ENCODE peak calls at places on chromosomes 16 and 17, in nine cellular contexts. R is left ventricle myocardium inferior; C is adrenal gland; Q is HCT116; L is CD8-positive, alpha-beta T cell; N is psoas muscle; Y is spleen; E is A549; B is transverse colon. Z is an unnamed sample. For H3K4me1, the result is how much of the 10 kb centered on the place peaks cover.

GRCh38 chr16:53529529-53529928 is 26.5 kb upstream of the AKTIP start:
- DNase-seq in R (no peak), C (no peak), Q (no peak), L (no peak), N (no peak), Y (no peak), E (no peak), B (no peak), Z (no peak)

GRCh38 chr17:29593546-29594440 is 861 bp downstream of the ANKRD13B start:
- DNase-seq in R (no peak), C (peak), Q (no peak), L (no peak), N (no peak), Y (peak), E (peak), B (peak), Z (no peak)

GRCh38 chr17:30824002-30824355 is 513 bp downstream of the CRLF3 start:
- DNase-seq in R (no peak), C (no peak), Q (no peak), L (no peak), N (no peak), Y (peak), E (no peak), B (peak), Z (no peak)

GRCh38 chr16:27847030-27847550 is 216.4 kb downstream of the GSG1L start:
- DNase-seq in R (no peak), C (no peak), Q (no peak), L (no peak), N (no peak), Y (peak), E (no peak), B (no peak), Z (peak)

GRCh38 chr16:66695474-66695934 is 1.0 kb downstream of the CMTM4 start:
- DNase-seq in R (no peak), C (no peak), Q (no peak), L (no peak), N (no peak), Y (no peak), E (no peak), B (peak), Z (no peak)

GRCh38 chr16:56883586-56883985 is 18.6 kb downstream of the SLC12A3 start:
- DNase-seq in R (no peak), C (no peak), Q (no peak), L (no peak), N (no peak), Y (no peak), E (no peak), B (no peak), Z (no peak)

GRCh38 chr17:59427425-59427921 is 96.0 kb downstream of the YPEL2 start:
- DNase-seq in R (no peak), C (peak), Q (no peak), L (no peak), N (no peak), Y (no peak), E (peak), B (no peak), Z (no peak)

GRCh38 chr17:51507444-51507843 is 247.1 kb downstream of the UTP18 start:
- DNase-seq in R (no peak), C (no peak), Q (no peak), L (no peak), N (no peak), Y (no peak), E (no peak), B (no peak), Z (no peak)

GRCh38 chr17:74431568-74432483 is at the start of gene GPRC5C:
- DNase-seq in R (peak), C (peak), Q (peak), L (no peak), N (peak), Y (peak), E (peak), B (peak), Z (peak)

GRCh38 chr17:28644782-28645575 is at the start of gene BLTP2:
- DNase-seq in R (peak), C (peak), Q (peak), L (peak), N (peak), Y (peak), E (peak), B (peak), Z (peak)

GRCh38 chr17:65533056-65533745 is 28.2 kb downstream of the AXIN2 start:
- DNase-seq in R (no peak), C (no peak), Q (no peak), L (no peak), N (no peak), Y (peak), E (no peak), B (no peak), Z (peak)

GRCh38 chr17:62100050-62100449 is 35.0 kb upstream of the MED13 start:
- DNase-seq in R (no peak), C (no peak), Q (no peak), L (no peak), N (no peak), Y (no peak), E (no peak), B (no peak), Z (no peak)

GRCh38 chr17:36869856-36870617 is 67.2 kb upstream of the LHX1 start:
- DNase-seq in R (no peak), C (peak), Q (no peak), L (no peak), N (no peak), Y (peak), E (peak), B (no peak), Z (no peak)

GRCh38 chr17:65677932-65678331 is 116.5 kb upstream of the AXIN2 start:
- DNase-seq in R (no peak), C (no peak), Q (no peak), L (no peak), N (no peak), Y (no peak), E (no peak), B (no peak), Z (no peak)

GRCh38 chr17:50267074-50267841 is 7.0 kb upstream of the TMEM92 start:
- DNase-seq in R (no peak), C (no peak), Q (no peak), L (no peak), N (peak), Y (peak), E (no peak), B (peak), Z (peak)

GRCh38 chr17:58783380-58783779 is 27.7 kb downstream of the PPM1E start:
- DNase-seq in R (no peak), C (no peak), Q (no peak), L (no peak), N (no peak), Y (no peak), E (no peak), B (no peak), Z (no peak)

GRCh38 chr17:61218438-61218837 is 181.2 kb upstream of the TBX2 start:
- DNase-seq in R (no peak), C (no peak), Q (no peak), L (no peak), N (no peak), Y (no peak), E (peak), B (no peak), Z (no peak)

GRCh38 chr16:80518436-80518835 is 22.4 kb upstream of the DYNLRB2 start:
- DNase-seq in R (no peak), C (no peak), Q (no peak), L (no peak), N (no peak), Y (no peak), E (no peak), B (peak), Z (no peak)

GRCh38 chr17:63446218-63446980 is at the start of gene CYB561:
- DNase-seq in R (peak), C (peak), Q (peak), L (no peak), N (peak), Y (peak), E (peak), B (peak), Z (no peak)

GRCh38 chr17:51046527-51047384 is 73.9 kb downstream of the SPAG9 start:
- DNase-seq in R (peak), C (peak), Q (no peak), L (no peak), N (no peak), Y (no peak), E (peak), B (peak), Z (no peak)

GRCh38 chr17:67534941-67535340 is 157.9 kb downstream of the PITPNC1 start:
- DNase-seq in R (no peak), C (no peak), Q (no peak), L (no peak), N (no peak), Y (no peak), E (no peak), B (no peak), Z (no peak)

GRCh38 chr17:60809421-60809820 is 131.8 kb downstream of the BCAS3 start:
- DNase-seq in R (no peak), C (no peak), Q (no peak), L (no peak), N (no peak), Y (no peak), E (no peak), B (no peak), Z (no peak)

GRCh38 chr17:50218771-50219315 is 17.4 kb upstream of the COL1A1 start:
- DNase-seq in R (no peak), C (no peak), Q (peak), L (no peak), N (no peak), Y (no peak), E (peak), B (no peak), Z (peak)

GRCh38 chr16:27526169-27526568 is 23.5 kb downstream of the GTF3C1 start:
- DNase-seq in R (peak), C (peak), Q (no peak), L (no peak), N (peak), Y (peak), E (peak), B (no peak), Z (no peak)

GRCh38 chr17:5413682-5414081 is 5.8 kb downstream of the NUP88 start:
- DNase-seq in R (no peak), C (no peak), Q (peak), L (no peak), N (no peak), Y (no peak), E (peak), B (no peak), Z (no peak)

GRCh38 chr17:488993-489757 is 136.6 kb upstream of the RPH3AL start:
- DNase-seq in R (no peak), C (no peak), Q (peak), L (no peak), N (peak), Y (no peak), E (peak), B (no peak), Z (no peak)

GRCh38 chr16:11392041-11392581 is 46.9 kb downstream of the RMI2 start:
- DNase-seq in R (no peak), C (no peak), Q (no peak), L (no peak), N (no peak), Y (peak), E (no peak), B (no peak), Z (no peak)

GRCh38 chr16:66515543-66516171 is 34.3 kb downstream of the TK2 start:
- DNase-seq in R (no peak), C (no peak), Q (no peak), L (no peak), N (peak), Y (no peak), E (peak), B (no peak), Z (no peak)

GRCh38 chr17:1776328-1776727 is 14.5 kb downstream of the SERPINF1 start:
- DNase-seq in R (no peak), C (no peak), Q (no peak), L (no peak), N (no peak), Y (no peak), E (no peak), B (no peak), Z (no peak)

GRCh38 chr17:65013613-65014391 is 42.7 kb downstream of the GNA13 start:
- DNase-seq in R (no peak), C (peak), Q (peak), L (no peak), N (no peak), Y (no peak), E (no peak), B (no peak), Z (no peak)

GRCh38 chr17:68198931-68199836 is 48.7 kb upstream of the AMZ2 start:
- DNase-seq in R (no peak), C (no peak), Q (no peak), L (no peak), N (no peak), Y (peak), E (peak), B (no peak), Z (no peak)

GRCh38 chr17:83189673-83190385 is 110.4 kb downstream of the METRNL start:
- DNase-seq in R (peak), C (no peak), Q (no peak), L (no peak), N (peak), Y (peak), E (no peak), B (no peak), Z (peak)

GRCh38 chr16:1784977-1785845 is 2.5 kb downstream of the NUBP2 start:
- DNase-seq in R (peak), C (peak), Q (no peak), L (no peak), N (peak), Y (peak), E (no peak), B (peak), Z (no peak)

GRCh38 chr17:41593306-41594095 is 6.8 kb upstream of the KRT14 start:
- DNase-seq in R (no peak), C (no peak), Q (no peak), L (no peak), N (no peak), Y (no peak), E (no peak), B (no peak), Z (no peak)

GRCh38 chr17:63420868-63421680 is 25.0 kb downstream of the CYB561 start:
- DNase-seq in R (no peak), C (no peak), Q (no peak), L (no peak), N (no peak), Y (no peak), E (no peak), B (no peak), Z (no peak)

GRCh38 chr17:50316016-50316587 is 29.8 kb upstream of the XYLT2 start:
- DNase-seq in R (no peak), C (no peak), Q (no peak), L (no peak), N (no peak), Y (peak), E (no peak), B (no peak), Z (no peak)

GRCh38 chr17:64368277-64368676 is 22.4 kb downstream of the PECAM1 start:
- DNase-seq in R (no peak), C (no peak), Q (no peak), L (no peak), N (no peak), Y (no peak), E (no peak), B (no peak), Z (no peak)

GRCh38 chr16:11601425-11601824 is 14.7 kb upstream of the LITAF start:
- DNase-seq in R (no peak), C (no peak), Q (no peak), L (no peak), N (no peak), Y (peak), E (no peak), B (no peak), Z (no peak)

GRCh38 chr17:38454528-38454927 is 26.3 kb downstream of the ARHGAP23 start:
- DNase-seq in R (peak), C (peak), Q (peak), L (no peak), N (peak), Y (no peak), E (peak), B (peak), Z (peak)

GRCh38 chr16:14444979-14445810 is 184.9 kb downstream of the PARN start:
- DNase-seq in R (no peak), C (peak), Q (no peak), L (no peak), N (no peak), Y (no peak), E (no peak), B (no peak), Z (no peak)

DNA sequence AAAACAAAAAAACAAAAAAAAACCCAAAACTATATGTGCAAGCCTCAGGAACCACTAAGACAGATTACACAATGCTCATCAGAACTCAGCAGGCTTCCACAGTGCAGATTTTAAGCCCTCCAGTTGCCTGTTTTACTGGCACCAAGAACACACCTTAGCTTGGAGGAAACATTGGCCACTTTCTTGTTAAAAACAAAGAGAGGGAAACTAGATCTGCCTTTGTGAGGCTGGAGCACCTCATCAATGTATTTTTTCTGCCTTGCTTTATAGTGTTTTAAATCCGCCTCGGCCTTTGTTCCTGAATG is 343.8 kb downstream of the WWOX start:
- DNase-seq in R (no peak), C (no peak), Q (no peak), L (no peak), N (no peak), Y (no peak), E (no peak), B (no peak), Z (no peak)
- H3K4me1 ChIP-seq in R (under half), C (under half), Q (under half), L (under half), N (under half), Y (under half), E (under half), B (under half), Z (under half)

GRCh38 chr17:17567114-17567513 is 24.4 kb downstream of the PEMT start:
- DNase-seq in R (peak), C (no peak), Q (no peak), L (no peak), N (peak), Y (no peak), E (no peak), B (no peak), Z (no peak)

GRCh38 chr17:17567631-17568030 is 23.9 kb downstream of the PEMT start:
- DNase-seq in R (peak), C (peak), Q (no peak), L (no peak), N (peak), Y (no peak), E (no peak), B (no peak), Z (no peak)

GRCh38 chr17:17569691-17570090 is 21.8 kb downstream of the PEMT start:
- DNase-seq in R (peak), C (no peak), Q (no peak), L (no peak), N (no peak), Y (no peak), E (no peak), B (no peak), Z (no peak)

GRCh38 chr17:17570207-17570797 is 21.2 kb downstream of the PEMT start:
- DNase-seq in R (peak), C (peak), Q (no peak), L (no peak), N (peak), Y (no peak), E (peak), B (peak), Z (no peak)

DNA sequence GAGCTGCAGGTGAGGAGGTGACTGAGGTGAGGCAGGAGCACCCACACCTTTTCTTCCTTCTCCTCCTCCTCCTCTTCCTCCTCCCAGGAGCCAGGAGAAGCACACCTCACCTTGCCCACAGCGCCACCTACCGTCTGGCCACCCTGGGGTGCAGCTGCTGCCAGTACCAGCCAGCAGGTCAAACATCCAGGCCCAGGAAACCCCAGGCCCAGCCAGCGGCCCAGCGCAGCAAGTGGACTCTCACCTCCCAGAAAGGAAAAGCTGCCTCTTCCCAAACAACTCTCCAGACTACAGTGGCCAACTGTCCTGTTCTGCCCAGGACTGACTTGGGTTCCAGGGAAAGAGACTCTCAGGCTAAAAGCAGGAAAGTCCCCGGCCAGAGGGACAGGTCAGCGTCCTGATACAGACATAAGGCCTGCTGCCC is 22.7 kb downstream of the PEMT start:
- DNase-seq in R (peak), C (peak), Q (peak), L (peak), N (peak), Y (peak), E (peak), B (peak), Z (no peak)
- H3K4me1 ChIP-seq in R (half or more), C (under half), Q (under half), L (under half), N (under half), Y (under half), E (under half), B (under half), Z (under half)

GRCh38 chr16:24747425-24747824 is 18.0 kb downstream of the TNRC6A start:
- DNase-seq in R (no peak), C (no peak), Q (no peak), L (no peak), N (no peak), Y (no peak), E (no peak), B (no peak), Z (no peak)
- H3K4me1 ChIP-seq in R (half or more), C (under half), Q (under half), L (half or more), N (half or more), Y (under half), E (under half), B (under half), Z (under half)

GRCh38 chr17:79028496-79029326 is 4.7 kb downstream of the C1QTNF1 start:
- DNase-seq in R (no peak), C (peak), Q (no peak), L (no peak), N (no peak), Y (peak), E (no peak), B (no peak), Z (peak)

GRCh38 chr17:79029327-79030009 is 5.5 kb downstream of the C1QTNF1 start:
- DNase-seq in R (no peak), C (peak), Q (no peak), L (no peak), N (no peak), Y (no peak), E (no peak), B (no peak), Z (peak)

GRCh38 chr17:79026345-79027273 is 2.6 kb downstream of the C1QTNF1 start:
- DNase-seq in R (peak), C (peak), Q (peak), L (no peak), N (peak), Y (peak), E (peak), B (peak), Z (peak)

GRCh38 chr17:79027925-79028491 is 4.0 kb downstream of the C1QTNF1 start:
- DNase-seq in R (no peak), C (peak), Q (no peak), L (no peak), N (peak), Y (no peak), E (no peak), B (no peak), Z (peak)

GRCh38 chr17:79027274-79027924 is 3.4 kb downstream of the C1QTNF1 start:
- DNase-seq in R (no peak), C (peak), Q (no peak), L (no peak), N (peak), Y (peak), E (no peak), B (no peak), Z (peak)
- H3K4me1 ChIP-seq in R (half or more), C (under half), Q (under half), L (under half), N (under half), Y (under half), E (half or more), B (under half), Z (under half)

GRCh38 chr17:57528084-57528451 is 217.0 kb downstream of the CCDC182 start:
- DNase-seq in R (no peak), C (no peak), Q (no peak), L (no peak), N (no peak), Y (no peak), E (no peak), B (no peak), Z (no peak)

GRCh38 chr17:57527437-57528083 is 217.5 kb downstream of the CCDC182 start:
- DNase-seq in R (no peak), C (no peak), Q (no peak), L (no peak), N (no peak), Y (no peak), E (no peak), B (no peak), Z (no peak)

GRCh38 chr17:57523926-57524634 is 221.0 kb downstream of the CCDC182 start:
- DNase-seq in R (peak), C (peak), Q (peak), L (no peak), N (peak), Y (no peak), E (peak), B (no peak), Z (peak)

GRCh38 chr17:57522436-57523005 is 222.6 kb downstream of the CCDC182 start:
- DNase-seq in R (no peak), C (no peak), Q (no peak), L (no peak), N (no peak), Y (no peak), E (no peak), B (no peak), Z (no peak)

GRCh38 chr17:57524790-57525543 is 220.1 kb downstream of the CCDC182 start:
- DNase-seq in R (no peak), C (no peak), Q (no peak), L (no peak), N (no peak), Y (no peak), E (no peak), B (no peak), Z (no peak)
- H3K4me1 ChIP-seq in R (half or more), C (under half), Q (under half), L (under half), N (under half), Y (under half), E (half or more), B (under half), Z (under half)

GRCh38 chr16:85608515-85608885 is 4.6 kb upstream of the GSE1 start:
- DNase-seq in R (no peak), C (no peak), Q (no peak), L (no peak), N (no peak), Y (no peak), E (no peak), B (no peak), Z (no peak)
- H3K4me1 ChIP-seq in R (under half), C (under half), Q (under half), L (under half), N (under half), Y (under half), E (under half), B (under half), Z (under half)